ENCODE peak calls at places on chromosomes 1 and 21, in five cellular contexts. Y is astrocyte; U is stimulated activated CD8-positive, alpha-beta memory T cell treated with anti-CD3 and anti-CD28 coated beads, Interleukin-15, amount 100 ng/mL, for 4 hours; M is mucosa of gallbladder; R is NCI-H1105. A is an unnamed sample.

GRCh38 chr1:83970802-83971201 is 28.1 kb downstream of the TTLL7 start:
- DNase-seq in M (no peak), R (no peak), U (no peak), Y (no peak), A (no peak)

GRCh38 chr1:19799233-19799876 is 361 bp downstream of the TMCO4 start:
- DNase-seq in Y (peak; percentile 14), M (peak; percentile 49), R (no peak), U (peak; percentile 27), A (peak; percentile 82)

GRCh38 chr1:55997550-55997949 is 581.8 kb downstream of the PLPP3 start:
- DNase-seq in M (no peak), U (no peak), R (no peak), Y (no peak), A (no peak)

GRCh38 chr1:43936470-43937151 is 3.0 kb downstream of the ARTN start:
- DNase-seq in U (no peak), M (no peak), Y (no peak), R (peak; percentile 54), A (peak; percentile 63)

GRCh38 chr1:217946581-217946980 is 315.4 kb downstream of the SPATA17 start:
- DNase-seq in R (no peak), M (no peak), Y (no peak), U (no peak), A (no peak)

GRCh38 chr1:152462636-152463035 is 48.0 kb upstream of the LCE5A start:
- DNase-seq in Y (no peak), U (no peak), M (no peak), R (no peak), A (no peak)

GRCh38 chr1:148310807-148311206 is 158.7 kb upstream of the NBPF11 start:
- DNase-seq in Y (no peak), R (no peak), U (no peak), M (no peak), A (no peak)

GRCh38 chr1:222418654-222419053 is 129.2 kb downstream of the HHIPL2 start:
- DNase-seq in Y (no peak), U (no peak), R (no peak), M (no peak), A (no peak)

GRCh38 chr1:240352769-240353168 is 259.2 kb downstream of the GREM2 start:
- DNase-seq in M (no peak), Y (peak; percentile 48), U (no peak), R (no peak), A (no peak)

GRCh38 chr21:39184050-39184980 is 1.1 kb upstream of the PSMG1 start:
- DNase-seq in M (no peak), R (no peak), U (no peak), Y (no peak), A (no peak)

GRCh38 chr1:24256687-24257086 is 62.5 kb upstream of the GRHL3 start:
- DNase-seq in M (no peak), R (no peak), Y (no peak), U (no peak), A (no peak)

GRCh38 chr1:77524038-77524437 is 158.4 kb downstream of the ZZZ3 start:
- DNase-seq in U (no peak), Y (no peak), M (no peak), R (no peak), A (no peak)

GRCh38 chr1:233479026-233479890 is 134.6 kb upstream of the KCNK1 start:
- DNase-seq in R (no peak), Y (no peak), M (no peak), U (no peak), A (no peak)

GRCh38 chr1:39127513-39127912 is 77.0 kb upstream of the MACF1 start:
- DNase-seq in R (no peak), Y (no peak), M (peak; percentile 73), U (no peak), A (peak; percentile 63)

GRCh38 chr1:42108309-42108708 is 44.9 kb upstream of the GUCA2B start:
- DNase-seq in R (no peak), U (no peak), Y (no peak), M (no peak), A (no peak)

GRCh38 chr1:149927056-149927534 is 508 bp downstream of the SF3B4 start:
- DNase-seq in Y (no peak), R (no peak), U (no peak), M (no peak), A (no peak)

GRCh38 chr1:52552236-52552504 is 722 bp downstream of the TUT4 start:
- DNase-seq in R (no peak), Y (peak; percentile 57), U (peak; percentile 38), M (peak; percentile 53), A (peak; percentile 50)

GRCh38 chr1:155479205-155479604 is 83.4 kb downstream of the ASH1L start:
- DNase-seq in U (no peak), R (no peak), M (no peak), Y (peak; percentile 72), A (no peak)

GRCh38 chr1:108814343-108815125 is 42.4 kb downstream of the AKNAD1 start:
- DNase-seq in Y (peak; percentile 65), R (no peak), M (no peak), U (no peak), A (no peak)

GRCh38 chr1:240528566-240528965 is 83.4 kb downstream of the GREM2 start:
- DNase-seq in Y (no peak), R (no peak), M (no peak), U (no peak), A (no peak)

GRCh38 chr1:22731924-22732522 is 21.4 kb downstream of the EPHB2 start:
- DNase-seq in M (no peak), U (no peak), Y (no peak), R (no peak), A (no peak)

GRCh38 chr1:104671684-104672353 is 922.1 kb downstream of the AMY1C start:
- DNase-seq in R (no peak), Y (no peak), M (no peak), U (no peak), A (no peak)

GRCh38 chr1:180154003-180154324 is 705 bp upstream of the QSOX1 start:
- DNase-seq in Y (no peak), M (no peak), U (no peak), R (no peak), A (no peak)